ENCODE peak calls at places on chromosomes 7 and 10, in four cellular contexts. C is thoracic aorta, Y is aorta, E is iPS DF 6.9. Z is an unnamed sample.
A peak's percentile ranks its signal among the peaks of the same experiment; 100 is the strongest.

GRCh38 chr10:79274279-79275104 is 72.8 kb upstream of the PPIF start:
- DNase-seq in E (no peak), C (peak; percentile 71), Y (peak; percentile 93), Z (no peak)

GRCh38 chr7:151408839-151409554 is 841 bp downstream of the WDR86 start:
- DNase-seq in Y (no peak), C (no peak), E (peak; percentile 43), Z (no peak)

GRCh38 chr7:124497209-124497608 is 268.4 kb downstream of the GPR37 start:
- DNase-seq in E (no peak), Y (no peak), C (no peak), Z (no peak)

GRCh38 chr7:82339958-82340357 is 103.6 kb downstream of the CACNA2D1 start:
- DNase-seq in Y (no peak), E (no peak), C (no peak), Z (no peak)

GRCh38 chr10:71590786-71591350 is 128.7 kb downstream of the C10orf105 start:
- DNase-seq in C (no peak), E (no peak), Y (no peak), Z (no peak)

GRCh38 chr10:63666836-63667383 is 145.7 kb downstream of the REEP3 start:
- DNase-seq in C (no peak), E (no peak), Y (no peak), Z (no peak)

GRCh38 chr7:102253076-102253972 is 33.3 kb upstream of the SH2B2 start:
- DNase-seq in Y (no peak), C (no peak), E (no peak), Z (no peak)

GRCh38 chr7:133502498-133502897 is 249.6 kb downstream of the EXOC4 start:
- DNase-seq in Y (no peak), E (no peak), C (no peak), Z (no peak)

GRCh38 chr10:86355571-86356038 is 11.0 kb downstream of the GRID1 start:
- DNase-seq in Y (peak; percentile 57), E (no peak), C (no peak), Z (no peak)

GRCh38 chr7:121313793-121314676 is 14.8 kb upstream of the WNT16 start:
- DNase-seq in C (no peak), E (no peak), Y (no peak), Z (no peak)

GRCh38 chr7:111815354-111815753 is 253.1 kb upstream of the IMMP2L start:
- DNase-seq in C (no peak), Y (no peak), E (no peak), Z (no peak)

GRCh38 chr10:31431021-31431420 is 112.0 kb downstream of the ZEB1 start:
- DNase-seq in E (no peak), Y (no peak), C (no peak), Z (no peak)

GRCh38 chr10:5293691-5294550 is 70.8 kb upstream of the UCN3 start:
- DNase-seq in E (peak; percentile 83), Y (peak; percentile 88), C (no peak), Z (no peak)

GRCh38 chr10:11152801-11153200 is 135.1 kb downstream of the CELF2 start:
- DNase-seq in E (no peak), Y (no peak), C (no peak), Z (no peak)

GRCh38 chr7:23474829-23475578 is 4.7 kb upstream of the IGF2BP3 start:
- DNase-seq in Y (no peak), E (no peak), C (no peak), Z (no peak)

GRCh38 chr7:104928721-104929400 is 85.1 kb upstream of the KMT2E start:
- DNase-seq in E (no peak), C (no peak), Y (no peak), Z (no peak)

GRCh38 chr10:25820496-25821415 is 113.3 kb upstream of the MYO3A start:
- DNase-seq in C (no peak), E (no peak), Y (no peak), Z (no peak)

GRCh38 chr7:37732253-37732652 is 48.7 kb downstream of the GPR141 start:
- DNase-seq in Y (no peak), E (peak; percentile 27), C (no peak), Z (no peak)

GRCh38 chr10:21720090-21720489 is 186.1 kb downstream of the MLLT10 start:
- DNase-seq in C (no peak), E (no peak), Y (no peak), Z (no peak)

GRCh38 chr10:119786117-119786769 is 60.4 kb downstream of the INPP5F start:
- DNase-seq in Y (no peak), C (no peak), E (peak; percentile 25), Z (no peak)

GRCh38 chr7:31028417-31028988 is 23.6 kb upstream of the ADCYAP1R1 start:
- DNase-seq in C (no peak), E (no peak), Y (no peak), Z (no peak)

GRCh38 chr7:133936074-133936473 is 191.1 kb upstream of the LRGUK start:
- DNase-seq in E (no peak), C (no peak), Y (no peak), Z (no peak)

GRCh38 chr7:126778101-126778500 is 474.6 kb downstream of the GRM8 start:
- DNase-seq in C (no peak), E (peak; percentile 5), Y (no peak), Z (no peak)

GRCh38 chr7:138796038-138796580 is 1.7 kb upstream of the TMEM213 start:
- DNase-seq in E (no peak), C (no peak), Y (no peak), Z (no peak)

GRCh38 chr10:67261300-67261797 is 335.5 kb downstream of the LRRTM3 start:
- DNase-seq in C (no peak), E (no peak), Y (no peak), Z (no peak)

GRCh38 chr10:133009218-133009954 is 67.0 kb upstream of the CFAP46 start:
- DNase-seq in C (no peak), Y (no peak), E (no peak), Z (no peak)

GRCh38 chr7:156772725-156773124 is 120.3 kb downstream of the LMBR1 start:
- DNase-seq in E (no peak), Y (no peak), C (no peak), Z (no peak)

GRCh38 chr7:143394777-143395176 is 13.6 kb downstream of the ZYX start:
- DNase-seq in Y (no peak), E (no peak), C (no peak), Z (no peak)

GRCh38 chr10:76285012-76285411 is 853.6 kb downstream of the LRMDA start:
- DNase-seq in E (no peak), C (no peak), Y (no peak), Z (no peak)

GRCh38 chr10:34557173-34557572 is 257.9 kb downstream of the PARD3 start:
- DNase-seq in E (no peak), Y (no peak), C (no peak), Z (no peak)

GRCh38 chr10:63103971-63104409 is 29.1 kb upstream of the NRBF2 start:
- DNase-seq in Y (no peak), C (no peak), E (peak; percentile 48), Z (no peak)

GRCh38 chr7:99563650-99564049 is 5.2 kb downstream of the ZNF655 start:
- DNase-seq in Y (no peak), E (no peak), C (no peak), Z (peak; percentile 60)

GRCh38 chr7:10579561-10579960 is 394.1 kb upstream of the PHF14 start:
- DNase-seq in E (no peak), C (no peak), Y (no peak), Z (no peak)

GRCh38 chr7:137475966-137476365 is 132.4 kb upstream of the PTN start:
- DNase-seq in Y (no peak), E (no peak), C (no peak), Z (no peak)

GRCh38 chr7:20331912-20332317 is 1.2 kb downstream of the ITGB8 start:
- DNase-seq in Y (no peak), C (no peak), E (no peak), Z (no peak)

GRCh38 chr10:49611166-49611814 is 1.2 kb downstream of the SLC18A3 start:
- DNase-seq in Y (peak; percentile 73), C (no peak), E (no peak), Z (peak; percentile 62)
- H3K4me3 ChIP-seq in Y (no peak overlapping the region), C (peak overlapping the region; percentile 43), E (peak overlapping the region; percentile 30), Z (no peak overlapping the region)

DNA sequence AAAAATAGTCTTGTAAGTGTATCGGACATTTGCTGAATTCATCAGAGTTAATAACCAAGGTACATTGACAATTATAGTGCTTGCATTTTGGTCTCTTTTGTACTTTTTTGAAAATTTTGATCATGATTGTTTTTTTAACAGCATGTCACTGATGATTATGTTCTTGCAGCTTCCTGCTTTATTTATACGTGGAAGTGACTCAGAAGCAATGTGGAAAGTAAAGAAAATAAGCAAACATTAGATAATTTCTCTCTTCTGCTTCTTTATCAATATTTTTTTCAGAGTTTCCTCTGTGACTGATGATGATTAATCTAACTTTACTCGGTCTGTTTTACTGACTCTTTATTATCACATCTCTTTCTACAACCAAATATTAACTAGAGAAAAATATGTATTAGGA is 1351.9 kb downstream of the REEP3 start:
- DNase-seq in Y (no peak), E (no peak), C (no peak), Z (no peak)
- H3K4me3 ChIP-seq in Y (no peak overlapping the region), E (no peak overlapping the region), C (no peak overlapping the region), Z (no peak overlapping the region)

DNA sequence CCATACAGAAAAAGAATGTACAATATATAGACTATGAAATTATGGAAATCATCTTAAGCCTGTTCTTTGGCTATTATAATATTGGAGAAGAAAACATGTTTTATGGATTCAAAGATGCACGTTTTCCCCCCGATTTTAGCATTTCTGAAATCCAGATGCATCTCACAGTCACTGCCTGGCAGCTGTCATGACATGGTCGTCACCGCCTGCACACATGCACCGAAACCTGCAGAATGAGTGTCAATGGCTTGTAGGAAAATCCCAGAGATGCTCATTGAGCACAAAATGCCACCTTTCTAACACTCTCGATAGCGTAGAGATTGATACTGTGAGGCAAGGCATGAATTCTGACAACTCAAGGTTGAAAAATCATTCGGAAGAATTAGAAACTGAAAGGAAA is 115.5 kb downstream of the TAF3 start:
- DNase-seq in C (no peak), Y (no peak), E (no peak), Z (no peak)
- H3K4me3 ChIP-seq in C (no peak overlapping the region), Y (no peak overlapping the region), E (no peak overlapping the region), Z (no peak overlapping the region)

GRCh38 chr10:130998642-130999041 is 312.9 kb downstream of the TCERG1L start:
- DNase-seq in Y (no peak), C (no peak), E (no peak), Z (no peak)

GRCh38 chr10:131000737-131001136 is 310.8 kb downstream of the TCERG1L start:
- DNase-seq in C (no peak), Y (no peak), E (no peak), Z (no peak)

GRCh38 chr10:130998046-130998435 is 313.5 kb downstream of the TCERG1L start:
- DNase-seq in Y (no peak), C (no peak), E (no peak), Z (no peak)

GRCh38 chr10:131000244-131000643 is 311.3 kb downstream of the TCERG1L start:
- DNase-seq in E (no peak), C (no peak), Y (no peak), Z (no peak)

DNA sequence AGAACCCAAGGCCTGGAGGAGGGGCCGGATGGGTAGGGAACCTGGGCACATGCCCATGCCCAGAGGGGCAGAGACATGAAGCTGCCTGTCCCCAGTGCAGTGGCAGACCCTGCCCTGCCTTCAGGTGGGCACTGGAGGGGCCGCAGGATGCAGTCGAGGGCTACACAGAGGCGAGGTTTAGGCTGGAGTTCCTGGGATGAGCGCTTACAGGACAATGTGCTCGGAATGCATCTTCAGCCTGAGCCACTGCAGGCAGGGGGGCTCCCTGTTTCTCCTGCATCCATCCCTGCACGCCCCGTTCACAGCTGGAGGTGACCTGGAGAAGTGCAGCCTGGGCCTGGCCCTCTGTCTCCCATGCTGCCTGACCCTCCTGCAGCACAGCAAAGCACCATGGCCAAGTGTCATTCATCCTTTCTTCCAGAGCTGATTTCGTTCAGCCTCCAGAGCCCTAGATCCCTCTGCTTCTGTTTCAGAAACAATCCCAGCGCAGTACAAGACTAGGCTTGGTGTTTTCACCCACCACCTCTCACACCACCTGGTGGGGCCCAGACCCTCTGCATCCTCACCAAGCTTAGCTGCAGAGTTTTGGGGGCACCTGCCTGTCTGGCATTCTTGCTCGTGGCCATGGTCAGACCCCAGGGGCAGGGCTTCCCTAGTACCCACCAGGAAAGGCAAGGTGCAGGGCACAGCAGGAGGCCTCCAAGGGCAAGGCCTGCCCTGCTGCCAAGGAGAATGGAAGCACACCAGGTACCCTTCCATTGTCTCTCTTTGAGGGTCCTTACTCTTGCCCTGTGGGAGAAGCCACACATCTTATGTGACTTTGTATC is 311.9 kb downstream of the TCERG1L start:
- DNase-seq in E (no peak), C (no peak), Y (no peak), Z (no peak)
- H3K4me3 ChIP-seq in E (no peak overlapping the region), C (no peak overlapping the region), Y (no peak overlapping the region), Z (no peak overlapping the region)